ENCODE peak calls at places on chromosome 17, in five cellular contexts. V is H1, K is K562, E is GM12878, O is HepG2. J is an unnamed sample.

GRCh38 chr17:74194682-74195081 is 8.8 kb upstream of the RPL38 start:
- DNase-seq in V (no peak), K (no peak), E (no peak), O (no peak), J (no peak)

GRCh38 chr17:69760562-69760961 is 314.5 kb upstream of the KCNJ16 start:
- DNase-seq in V (no peak), K (no peak), E (no peak), O (no peak), J (no peak)

GRCh38 chr17:752620-753219 is 656 bp upstream of the GEMIN4 start:
- DNase-seq in V (no peak), K (peak), E (no peak), O (no peak), J (no peak)

GRCh38 chr17:77670125-77670524 is 288.4 kb upstream of the TNRC6C start:
- DNase-seq in V (no peak), K (no peak), E (no peak), O (no peak), J (no peak)

GRCh38 chr17:30137158-30137557 is 20.5 kb downstream of the NSRP1 start:
- DNase-seq in V (no peak), K (no peak), E (no peak), O (no peak), J (no peak)

GRCh38 chr17:78821961-78822360 is 18.7 kb downstream of the USP36 start:
- DNase-seq in V (no peak), K (no peak), E (no peak), O (no peak), J (no peak)

GRCh38 chr17:59786536-59787319 is 79.3 kb downstream of the VMP1 start:
- DNase-seq in V (peak), K (peak), E (peak), O (peak), J (peak)

GRCh38 chr17:74152591-74153455 is 50.7 kb upstream of the RPL38 start:
- DNase-seq in V (no peak), K (no peak), E (no peak), O (no peak), J (no peak)

GRCh38 chr17:910503-911194 is 68.9 kb downstream of the NXN start:
- DNase-seq in V (no peak), K (no peak), E (no peak), O (no peak), J (no peak)

GRCh38 chr17:38727661-38728220 is 2.4 kb upstream of the CISD3 start:
- DNase-seq in V (no peak), K (no peak), E (no peak), O (no peak), J (no peak)

GRCh38 chr17:59353106-59353854 is 21.8 kb downstream of the YPEL2 start:
- DNase-seq in V (no peak), K (no peak), E (no peak), O (no peak), J (no peak)

GRCh38 chr17:75481194-75482059 is 25.0 kb downstream of the TMEM94 start:
- DNase-seq in V (no peak), K (no peak), E (no peak), O (no peak), J (no peak)

GRCh38 chr17:68709995-68710780 is 109.0 kb upstream of the FAM20A start:
- DNase-seq in V (no peak), K (no peak), E (no peak), O (no peak), J (no peak)

GRCh38 chr17:31269597-31269996 is 27.4 kb downstream of the OMG start:
- DNase-seq in V (peak), K (no peak), E (no peak), O (peak), J (peak)

GRCh38 chr17:55448681-55449080 is 27.0 kb upstream of the MMD start:
- DNase-seq in V (no peak), K (no peak), E (no peak), O (no peak), J (no peak)

GRCh38 chr17:17161121-17161520 is 45.0 kb downstream of the PLD6 start:
- DNase-seq in V (no peak), K (no peak), E (no peak), O (no peak), J (no peak)

GRCh38 chr17:5444209-5444608 is 5.3 kb upstream of the C1QBP start:
- DNase-seq in V (no peak), K (no peak), E (no peak), O (no peak), J (no peak)

GRCh38 chr17:80678621-80679020 is 134.0 kb downstream of the RPTOR start:
- DNase-seq in V (no peak), K (peak), E (no peak), O (no peak), J (no peak)

GRCh38 chr17:78839762-78840529 is 668 bp downstream of the USP36 start:
- DNase-seq in V (no peak), K (no peak), E (no peak), O (peak), J (no peak)

GRCh38 chr17:59001158-59001814 is 105.4 kb downstream of the TRIM37 start:
- DNase-seq in V (no peak), K (peak), E (peak), O (no peak), J (no peak)

GRCh38 chr17:66777689-66778225 is 57.2 kb upstream of the CACNG5 start:
- DNase-seq in V (peak), K (no peak), E (no peak), O (no peak), J (no peak)

GRCh38 chr17:71184716-71185115 is 936.1 kb upstream of the SOX9 start:
- DNase-seq in V (no peak), K (no peak), E (no peak), O (no peak), J (no peak)

GRCh38 chr17:34249497-34249877 is 5.6 kb upstream of the CCL2 start:
- DNase-seq in V (no peak), K (no peak), E (no peak), O (no peak), J (no peak)

GRCh38 chr17:58786586-58787295 is 31.1 kb downstream of the PPM1E start:
- DNase-seq in V (no peak), K (peak), E (no peak), O (no peak), J (peak)

GRCh38 chr17:17811381-17812210 is 25.2 kb downstream of the SREBF1 start:
- DNase-seq in V (no peak), K (peak), E (no peak), O (peak), J (no peak)

GRCh38 chr17:78130439-78131101 is at the start of gene TMC8:
- DNase-seq in V (no peak), K (no peak), E (no peak), O (peak), J (no peak)

GRCh38 chr17:46726106-46726670 is 92.3 kb downstream of the WNT3 start:
- DNase-seq in V (no peak), K (no peak), E (no peak), O (no peak), J (no peak)

GRCh38 chr17:10087333-10087732 is 111.1 kb downstream of the GAS7 start:
- DNase-seq in V (no peak), K (no peak), E (no peak), O (no peak), J (no peak)

GRCh38 chr17:30232822-30233427 is 2.6 kb downstream of the SLC6A4 start:
- DNase-seq in V (no peak), K (no peak), E (no peak), O (no peak), J (no peak)

GRCh38 chr17:66400698-66401097 is 98.3 kb downstream of the PRKCA start:
- DNase-seq in V (no peak), K (no peak), E (no peak), O (no peak), J (no peak)

GRCh38 chr17:65455972-65456343 is 105.5 kb downstream of the AXIN2 start:
- DNase-seq in V (peak), K (no peak), E (no peak), O (peak), J (no peak)

GRCh38 chr17:74742153-74742515 is 5.1 kb downstream of the RAB37 start:
- DNase-seq in V (no peak), K (no peak), E (peak), O (no peak), J (no peak)

GRCh38 chr17:32483451-32484019 is 3.3 kb upstream of the CDK5R1 start:
- DNase-seq in V (no peak), K (peak), E (no peak), O (peak), J (no peak)

GRCh38 chr17:7440823-7441174 is 1.5 kb downstream of the FGF11 start:
- DNase-seq in V (no peak), K (peak), E (no peak), O (no peak), J (no peak)
- TF ChIP-seq SIN3A in V (no peak), K (no peak), E (peak), O (no peak), J (no peak)

DNA sequence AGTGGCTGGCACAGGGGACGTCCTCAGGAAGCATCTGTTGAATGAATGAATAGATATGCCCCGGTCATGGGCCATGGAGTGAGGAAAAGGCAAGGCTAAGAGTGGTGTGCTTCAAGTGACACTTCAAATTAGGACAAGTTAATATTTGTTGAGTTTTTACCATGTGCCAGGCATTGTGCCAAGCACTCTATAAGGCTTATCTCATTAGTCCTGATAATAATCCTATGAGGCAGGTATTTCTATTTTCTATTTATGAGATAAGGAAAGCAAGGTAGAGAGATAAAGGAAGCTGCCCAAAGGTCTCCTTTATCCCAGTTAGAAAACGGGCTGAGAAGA is 9.0 kb downstream of the SARM1 start:
- DNase-seq in V (no peak), K (no peak), E (no peak), O (no peak), J (no peak)
- TF ChIP-seq ATF3 in V (no peak), K (no peak), E (no peak), O (no peak), J (no peak)

GRCh38 chr17:2708585-2709172 is 2.9 kb downstream of the CLUH start:
- DNase-seq in V (no peak), K (no peak), E (no peak), O (no peak), J (no peak)

GRCh38 chr17:2707721-2708584 is 3.6 kb downstream of the CLUH start:
- DNase-seq in V (no peak), K (peak), E (no peak), O (peak), J (no peak)

GRCh38 chr17:2710075-2710803 is 1.3 kb downstream of the CLUH start:
- DNase-seq in V (no peak), K (no peak), E (no peak), O (no peak), J (no peak)

GRCh38 chr17:2710804-2711607 is 558 bp downstream of the CLUH start:
- DNase-seq in V (no peak), K (peak), E (no peak), O (peak), J (no peak)

GRCh38 chr17:2709173-2709661 is 2.3 kb downstream of the CLUH start:
- DNase-seq in V (no peak), K (no peak), E (peak), O (no peak), J (no peak)
- TF ChIP-seq SRF in V (no peak), K (no peak), E (no peak), O (no peak), J (no peak)

GRCh38 chr17:36674278-36674650 is 72.9 kb downstream of the MRM1 start:
- DNase-seq in V (no peak), K (no peak), E (no peak), O (no peak), J (no peak)

GRCh38 chr17:36673637-36674277 is 72.4 kb downstream of the MRM1 start:
- DNase-seq in V (no peak), K (no peak), E (no peak), O (no peak), J (no peak)

GRCh38 chr17:36671144-36671543 is 69.8 kb downstream of the MRM1 start:
- DNase-seq in V (no peak), K (no peak), E (no peak), O (no peak), J (no peak)

GRCh38 chr17:36675250-36675649 is 73.9 kb downstream of the MRM1 start:
- DNase-seq in V (no peak), K (no peak), E (no peak), O (no peak), J (no peak)

DNA sequence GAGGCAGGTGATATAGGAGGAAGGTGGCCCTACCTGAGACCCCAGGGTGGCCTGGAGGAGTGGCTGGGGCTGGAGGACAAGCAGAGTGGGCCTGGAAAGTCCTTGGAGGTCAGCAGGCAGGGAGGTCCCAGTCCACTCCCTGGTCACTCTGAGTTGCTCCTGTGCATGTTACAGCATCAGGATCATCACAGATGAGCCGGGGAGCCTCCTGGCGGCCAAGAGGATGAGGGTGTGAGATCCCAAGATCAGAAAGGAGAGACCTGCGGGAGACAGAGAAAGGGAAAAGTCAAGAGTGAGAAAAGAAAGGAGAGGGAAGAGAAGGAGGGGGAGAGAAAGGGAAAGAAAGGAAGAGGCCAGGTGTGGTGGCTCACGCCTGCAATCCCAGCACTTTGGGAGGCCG is 71.7 kb downstream of the MRM1 start:
- DNase-seq in V (no peak), K (peak), E (no peak), O (no peak), J (no peak)
- TF ChIP-seq SIN3A in V (no peak), K (no peak), E (no peak), O (no peak), J (no peak)

DNA sequence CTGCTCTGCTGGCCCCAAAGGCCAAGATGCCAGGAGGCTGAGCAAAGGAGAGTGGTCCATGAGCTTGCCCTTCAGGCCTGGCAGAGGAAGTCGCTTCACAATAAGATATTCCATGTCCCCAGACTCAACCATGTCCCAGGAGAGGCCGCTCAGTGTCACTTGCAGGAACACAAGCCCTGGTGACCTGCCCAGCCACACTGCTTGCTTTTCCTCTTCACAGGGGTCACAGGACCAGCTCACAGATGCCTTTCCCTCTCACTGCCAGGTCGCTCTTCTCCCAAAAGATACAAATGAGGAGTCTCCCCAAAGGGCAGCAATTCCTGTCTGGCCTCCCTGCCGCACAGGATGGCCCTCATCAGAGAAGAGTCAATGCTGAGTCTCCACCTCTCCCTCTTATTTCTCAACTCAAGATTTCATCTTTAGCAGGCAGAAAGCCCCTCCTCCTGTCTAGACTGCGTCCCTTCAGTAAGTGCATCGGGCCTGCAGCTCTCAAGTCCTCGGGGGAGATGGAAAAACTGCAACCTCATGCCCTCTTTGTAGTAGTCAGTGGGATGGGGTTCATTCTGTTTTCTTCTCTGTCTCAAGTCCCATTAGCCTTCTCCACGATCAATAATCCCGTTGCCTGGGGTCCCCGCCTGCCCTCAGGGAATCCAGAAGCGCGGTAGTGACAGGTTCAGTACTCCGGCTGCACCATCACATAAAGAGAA is 5.0 kb downstream of the JUP start:
- DNase-seq in V (no peak), K (peak), E (no peak), O (no peak), J (no peak)
- TF ChIP-seq ATF3 in V (no peak), K (no peak), E (no peak), O (no peak), J (no peak)

GRCh38 chr17:28725166-28725659 is 820 bp downstream of the TLCD1 start:
- DNase-seq in V (no peak), K (no peak), E (no peak), O (peak), J (peak)
- TF ChIP-seq SRF in V (no peak), K (no peak), E (no peak), O (no peak), J (no peak)

GRCh38 chr17:7589891-7590611 is at the start of gene SOX15:
- DNase-seq in V (no peak), K (no peak), E (no peak), O (no peak), J (no peak)
- TF ChIP-seq SIN3A in V (peak), K (no peak), E (no peak), O (no peak), J (no peak)